ENCODE peak calls at places on chromosome 17, in seven cellular contexts. One of them, this sample, is unnamed.

GRCh38 chr17:70588003-70588402 is 418.7 kb downstream of the KCNJ2 start:
- DNase-seq in H1: no peak
- DNase-seq in H9: no peak
- DNase-seq in neuronal stem cell: no peak
- DNase-seq in trophoblast cell: no peak
- DNase-seq in mesendoderm: no peak
- DNase-seq in mesenchymal stem cell: peak; percentile 24
- DNase-seq in this sample: no peak

GRCh38 chr17:76414334-76415295 is 30.2 kb downstream of the SPHK1 start:
- DNase-seq in mesenchymal stem cell: peak; percentile 29
- DNase-seq in H1: no peak
- DNase-seq in neuronal stem cell: no peak
- DNase-seq in mesendoderm: peak; percentile 27
- DNase-seq in trophoblast cell: no peak
- DNase-seq in H9: no peak
- DNase-seq in this sample: peak; percentile 69

GRCh38 chr17:1649844-1650409 is at the start of gene RILP:
- DNase-seq in H1: peak; percentile 70
- DNase-seq in H9: peak; percentile 85
- DNase-seq in trophoblast cell: peak; percentile 81
- DNase-seq in mesenchymal stem cell: no peak
- DNase-seq in mesendoderm: peak; percentile 70
- DNase-seq in neuronal stem cell: no peak
- DNase-seq in this sample: no peak

GRCh38 chr17:78346605-78347250 is 13.1 kb downstream of the SOCS3 start:
- DNase-seq in mesenchymal stem cell: no peak
- DNase-seq in H9: no peak
- DNase-seq in trophoblast cell: no peak
- DNase-seq in neuronal stem cell: no peak
- DNase-seq in H1: no peak
- DNase-seq in mesendoderm: no peak
- DNase-seq in this sample: peak; percentile 43

GRCh38 chr17:67733371-67733770 is 15.6 kb downstream of the NOL11 start:
- DNase-seq in neuronal stem cell: no peak
- DNase-seq in mesenchymal stem cell: no peak
- DNase-seq in trophoblast cell: no peak
- DNase-seq in mesendoderm: no peak
- DNase-seq in H9: no peak
- DNase-seq in H1: no peak
- DNase-seq in this sample: no peak

GRCh38 chr17:47257651-47258339 is 4.2 kb downstream of the ITGB3 start:
- DNase-seq in mesenchymal stem cell: peak; percentile 64
- DNase-seq in trophoblast cell: no peak
- DNase-seq in H9: no peak
- DNase-seq in H1: no peak
- DNase-seq in mesendoderm: no peak
- DNase-seq in neuronal stem cell: no peak
- DNase-seq in this sample: peak; percentile 72

GRCh38 chr17:17718251-17718650 is 37.0 kb downstream of the RAI1 start:
- DNase-seq in trophoblast cell: no peak
- DNase-seq in H9: no peak
- DNase-seq in mesendoderm: no peak
- DNase-seq in neuronal stem cell: no peak
- DNase-seq in mesenchymal stem cell: no peak
- DNase-seq in H1: no peak
- DNase-seq in this sample: no peak

GRCh38 chr17:18143044-18143936 is 34.7 kb downstream of the MYO15A start:
- DNase-seq in trophoblast cell: no peak
- DNase-seq in neuronal stem cell: peak; percentile 21
- DNase-seq in H9: peak; percentile 87
- DNase-seq in mesenchymal stem cell: peak; percentile 22
- DNase-seq in H1: peak; percentile 73
- DNase-seq in mesendoderm: peak; percentile 78
- DNase-seq in this sample: peak; percentile 16

GRCh38 chr17:11598274-11599221 is at the start of gene DNAH9:
- DNase-seq in trophoblast cell: peak; percentile 7
- DNase-seq in H1: peak; percentile 96
- DNase-seq in neuronal stem cell: peak; percentile 97
- DNase-seq in mesendoderm: peak; percentile 99
- DNase-seq in mesenchymal stem cell: no peak
- DNase-seq in H9: peak; percentile 99
- DNase-seq in this sample: no peak

GRCh38 chr17:9052921-9053320 is 31.6 kb downstream of the NTN1 start:
- DNase-seq in H1: no peak
- DNase-seq in mesendoderm: no peak
- DNase-seq in neuronal stem cell: no peak
- DNase-seq in trophoblast cell: peak; percentile 36
- DNase-seq in mesenchymal stem cell: no peak
- DNase-seq in H9: no peak
- DNase-seq in this sample: no peak

GRCh38 chr17:11221721-11222120 is 19.3 kb upstream of the SHISA6 start:
- DNase-seq in neuronal stem cell: no peak
- DNase-seq in H1: no peak
- DNase-seq in mesenchymal stem cell: no peak
- DNase-seq in H9: no peak
- DNase-seq in mesendoderm: no peak
- DNase-seq in trophoblast cell: no peak
- DNase-seq in this sample: no peak

GRCh38 chr17:14222611-14223010 is 14.1 kb downstream of the CDRT15 start:
- DNase-seq in trophoblast cell: no peak
- DNase-seq in mesenchymal stem cell: no peak
- DNase-seq in mesendoderm: no peak
- DNase-seq in neuronal stem cell: no peak
- DNase-seq in H9: no peak
- DNase-seq in H1: no peak
- DNase-seq in this sample: no peak

GRCh38 chr17:14311979-14312378 is 11.1 kb downstream of the HS3ST3B1 start:
- DNase-seq in neuronal stem cell: no peak
- DNase-seq in H9: peak; percentile 19
- DNase-seq in mesenchymal stem cell: no peak
- DNase-seq in trophoblast cell: no peak
- DNase-seq in H1: no peak
- DNase-seq in mesendoderm: no peak
- DNase-seq in this sample: no peak

GRCh38 chr17:21004016-21004930 is 38.5 kb downstream of the USP22 start:
- DNase-seq in mesendoderm: no peak
- DNase-seq in neuronal stem cell: no peak
- DNase-seq in H9: no peak
- DNase-seq in trophoblast cell: no peak
- DNase-seq in H1: no peak
- DNase-seq in mesenchymal stem cell: no peak
- DNase-seq in this sample: no peak

GRCh38 chr17:21007646-21008045 is 35.2 kb downstream of the USP22 start:
- DNase-seq in trophoblast cell: no peak
- DNase-seq in neuronal stem cell: no peak
- DNase-seq in H1: no peak
- DNase-seq in mesendoderm: no peak
- DNase-seq in mesenchymal stem cell: no peak
- DNase-seq in H9: no peak
- DNase-seq in this sample: no peak

GRCh38 chr17:21003007-21003621 is 39.7 kb downstream of the USP22 start:
- DNase-seq in H9: no peak
- DNase-seq in neuronal stem cell: no peak
- DNase-seq in mesendoderm: no peak
- DNase-seq in mesenchymal stem cell: no peak
- DNase-seq in H1: no peak
- DNase-seq in trophoblast cell: no peak
- DNase-seq in this sample: no peak

GRCh38 chr17:21005803-21006202 is 37.0 kb downstream of the USP22 start:
- DNase-seq in trophoblast cell: no peak
- DNase-seq in neuronal stem cell: no peak
- DNase-seq in H9: no peak
- DNase-seq in H1: no peak
- DNase-seq in mesenchymal stem cell: no peak
- DNase-seq in mesendoderm: no peak
- DNase-seq in this sample: no peak

GRCh38 chr17:21005367-21005766 is 37.4 kb downstream of the USP22 start:
- DNase-seq in mesenchymal stem cell: no peak
- DNase-seq in H9: no peak
- DNase-seq in neuronal stem cell: no peak
- DNase-seq in mesendoderm: no peak
- DNase-seq in trophoblast cell: no peak
- DNase-seq in H1: no peak
- DNase-seq in this sample: no peak
- H2BK120ac ChIP-seq in mesenchymal stem cell: no peak overlapping the region
- H2BK120ac ChIP-seq in H9: no peak overlapping the region
- H2BK120ac ChIP-seq in neuronal stem cell: no peak overlapping the region
- H2BK120ac ChIP-seq in mesendoderm: no peak overlapping the region
- H2BK120ac ChIP-seq in trophoblast cell: no peak overlapping the region
- H2BK120ac ChIP-seq in H1: no peak overlapping the region
- H2BK120ac ChIP-seq in this sample: no peak overlapping the region

GRCh38 chr17:4896332-4897197 is 2.8 kb upstream of the C17orf107 start:
- DNase-seq in mesenchymal stem cell: no peak
- DNase-seq in H1: no peak
- DNase-seq in trophoblast cell: no peak
- DNase-seq in H9: peak; percentile 32
- DNase-seq in mesendoderm: no peak
- DNase-seq in neuronal stem cell: no peak
- DNase-seq in this sample: no peak
- H2BK120ac ChIP-seq in mesenchymal stem cell: no peak overlapping the region
- H2BK120ac ChIP-seq in H1: no peak overlapping the region
- H2BK120ac ChIP-seq in trophoblast cell: no peak overlapping the region
- H2BK120ac ChIP-seq in H9: no peak overlapping the region
- H2BK120ac ChIP-seq in mesendoderm: no peak overlapping the region
- H2BK120ac ChIP-seq in neuronal stem cell: no peak overlapping the region
- H2BK120ac ChIP-seq in this sample: no peak overlapping the region

GRCh38 chr17:75261336-75262111 is at the start of the genes GGA3 and MRPS7:
- DNase-seq in H9: peak; percentile 96
- DNase-seq in mesenchymal stem cell: peak; percentile 95
- DNase-seq in H1: peak; percentile 96
- DNase-seq in mesendoderm: peak; percentile 95
- DNase-seq in trophoblast cell: peak; percentile 94
- DNase-seq in neuronal stem cell: peak; percentile 96
- DNase-seq in this sample: peak; percentile 90

GRCh38 chr17:75263051-75263450 is 1.4 kb downstream of the MRPS7 start:
- DNase-seq in H9: no peak
- DNase-seq in H1: no peak
- DNase-seq in mesendoderm: peak; percentile 35
- DNase-seq in neuronal stem cell: no peak
- DNase-seq in mesenchymal stem cell: no peak
- DNase-seq in trophoblast cell: no peak
- DNase-seq in this sample: no peak

GRCh38 chr17:75260679-75261335 is 599 bp downstream of the GGA3 start:
- DNase-seq in trophoblast cell: no peak
- DNase-seq in mesenchymal stem cell: peak; percentile 70
- DNase-seq in mesendoderm: no peak
- DNase-seq in neuronal stem cell: no peak
- DNase-seq in H1: no peak
- DNase-seq in H9: no peak
- DNase-seq in this sample: peak; percentile 24

GRCh38 chr17:75265614-75266314 is 4.1 kb downstream of the MRPS7 start:
- DNase-seq in mesendoderm: no peak
- DNase-seq in H1: no peak
- DNase-seq in mesenchymal stem cell: no peak
- DNase-seq in trophoblast cell: no peak
- DNase-seq in H9: no peak
- DNase-seq in neuronal stem cell: no peak
- DNase-seq in this sample: no peak

DNA sequence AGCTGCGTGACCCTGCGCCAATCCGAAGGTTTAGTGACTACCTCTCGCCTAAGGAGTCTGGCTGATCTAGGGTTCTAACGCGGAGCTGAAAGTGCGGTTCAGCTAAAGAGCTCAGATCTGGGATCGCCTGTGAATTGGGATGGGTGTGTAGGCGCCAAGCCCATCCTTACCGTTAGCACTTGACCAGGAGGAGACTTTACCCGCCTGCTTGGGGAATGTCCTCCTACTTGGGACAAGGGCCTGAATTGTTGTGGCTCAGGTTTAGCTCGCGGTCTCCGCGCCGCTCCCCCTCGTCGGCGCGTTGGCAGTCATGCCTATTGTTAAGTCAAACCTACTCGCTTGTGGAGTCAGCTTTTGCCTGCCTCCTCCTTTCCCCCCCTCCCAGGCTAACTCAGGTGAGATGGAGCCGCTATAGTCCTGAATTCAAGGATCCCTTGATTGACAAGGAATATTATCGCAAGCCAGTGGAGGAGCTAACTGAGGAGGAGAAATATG is 480 bp downstream of the MRPS7 start:
- DNase-seq in H9: no peak
- DNase-seq in mesendoderm: peak; percentile 72
- DNase-seq in neuronal stem cell: no peak
- DNase-seq in trophoblast cell: peak; percentile 12
- DNase-seq in mesenchymal stem cell: no peak
- DNase-seq in H1: no peak
- DNase-seq in this sample: no peak
- H2BK120ac ChIP-seq in H9: no peak overlapping the region
- H2BK120ac ChIP-seq in mesendoderm: no peak overlapping the region
- H2BK120ac ChIP-seq in neuronal stem cell: no peak overlapping the region
- H2BK120ac ChIP-seq in trophoblast cell: peak overlapping the region; percentile 65
- H2BK120ac ChIP-seq in mesenchymal stem cell: no peak overlapping the region
- H2BK120ac ChIP-seq in H1: no peak overlapping the region
- H2BK120ac ChIP-seq in this sample: no peak overlapping the region

DNA sequence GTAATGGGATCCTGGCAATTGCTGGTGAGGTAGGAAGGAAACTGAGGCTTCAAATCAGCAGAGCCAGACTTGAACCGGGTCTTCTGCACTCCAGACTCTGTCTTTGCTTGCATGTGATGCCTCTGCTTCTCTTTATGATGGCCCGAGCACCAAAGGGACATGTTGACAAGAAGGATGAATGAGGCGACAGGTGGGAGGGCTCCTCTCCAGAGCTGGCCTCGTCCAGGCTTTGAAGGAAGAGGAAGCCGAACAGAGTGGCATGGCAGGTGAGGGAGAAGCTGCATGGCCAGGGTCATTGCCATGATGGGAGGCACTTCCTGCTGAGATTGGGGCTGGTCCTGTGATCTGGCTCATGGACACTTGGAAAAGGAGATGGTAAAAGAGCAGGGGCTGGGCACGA is 40.8 kb downstream of the AKAP1 start:
- DNase-seq in H9: no peak
- DNase-seq in mesendoderm: no peak
- DNase-seq in trophoblast cell: no peak
- DNase-seq in mesenchymal stem cell: no peak
- DNase-seq in H1: no peak
- DNase-seq in neuronal stem cell: no peak
- DNase-seq in this sample: no peak
- H2BK120ac ChIP-seq in H9: no peak overlapping the region
- H2BK120ac ChIP-seq in mesendoderm: no peak overlapping the region
- H2BK120ac ChIP-seq in trophoblast cell: no peak overlapping the region
- H2BK120ac ChIP-seq in mesenchymal stem cell: no peak overlapping the region
- H2BK120ac ChIP-seq in H1: no peak overlapping the region
- H2BK120ac ChIP-seq in neuronal stem cell: no peak overlapping the region
- H2BK120ac ChIP-seq in this sample: no peak overlapping the region

This sample was measured in IMR-90.